ENCODE peak calls at places on chromosome 6, in seven cellular contexts. W is activated T-cell treated with anti-CD3 and anti-CD28 coated beads for 48 hours, G is iPS-NIHi11, C is T-helper 2 cell, M is SHP77 treated with DMSO at 0.1 percent for 48 hours, L is omental fat pad, O is body of pancreas. E is an unnamed sample.

GRCh38 chr6:167682125-167682524 is 144.6 kb upstream of the AFDN start:
- DNase-seq in W (no peak), G (no peak), C (no peak), M (no peak), L (no peak), O (peak; percentile 27), E (no peak)

GRCh38 chr6:134079406-134079921 is 27.0 kb upstream of the SLC2A12 start:
- DNase-seq in W (no peak), G (no peak), C (no peak), M (no peak), L (no peak), O (peak; percentile 16), E (no peak)

GRCh38 chr6:115582386-115582785 is 478.3 kb downstream of the FRK start:
- DNase-seq in W (no peak), G (no peak), C (no peak), M (no peak), L (no peak), O (no peak), E (no peak)

GRCh38 chr6:89351632-89352328 is 742 bp downstream of the UBE2J1 start:
- DNase-seq in W (no peak), G (no peak), C (no peak), M (no peak), L (no peak), O (no peak), E (no peak)

GRCh38 chr6:51432481-51432880 is 613.8 kb downstream of the TFAP2B start:
- DNase-seq in W (no peak), G (no peak), C (no peak), M (no peak), L (no peak), O (no peak), E (no peak)

GRCh38 chr6:130708338-130708737 is 118.9 kb upstream of the SMLR1 start:
- DNase-seq in W (no peak), G (no peak), C (no peak), M (no peak), L (no peak), O (no peak), E (no peak)

GRCh38 chr6:84284428-84285033 is 57.1 kb upstream of the CEP162 start:
- DNase-seq in W (no peak), G (peak; percentile 27), C (no peak), M (peak; percentile 12), L (no peak), O (peak; percentile 6), E (no peak)

GRCh38 chr6:39206250-39206721 is 23.0 kb downstream of the KCNK5 start:
- DNase-seq in W (no peak), G (no peak), C (no peak), M (no peak), L (no peak), O (peak; percentile 52), E (no peak)

GRCh38 chr6:140809694-140810101 is 1323.0 kb upstream of the GJE1 start:
- DNase-seq in W (no peak), G (no peak), C (peak; percentile 40), M (no peak), L (no peak), O (no peak), E (no peak)

GRCh38 chr6:16239090-16239797 is 857 bp downstream of the GMPR start:
- DNase-seq in W (no peak), G (no peak), C (no peak), M (no peak), L (peak; percentile 47), O (peak; percentile 32), E (peak; percentile 64)

GRCh38 chr6:147128056-147128455 is 76.2 kb upstream of the STXBP5 start:
- DNase-seq in W (no peak), G (no peak), C (no peak), M (no peak), L (no peak), O (no peak), E (no peak)

GRCh38 chr6:64170326-64170725 is 534.7 kb downstream of the PHF3 start:
- DNase-seq in W (no peak), G (no peak), C (no peak), M (no peak), L (no peak), O (no peak), E (no peak)

GRCh38 chr6:118387921-118388701 is 160.0 kb upstream of the PLN start:
- DNase-seq in W (no peak), G (no peak), C (no peak), M (peak; percentile 51), L (no peak), O (no peak), E (no peak)

GRCh38 chr6:16757332-16757731 is 3.9 kb downstream of the ATXN1 start:
- DNase-seq in W (no peak), G (no peak), C (no peak), M (no peak), L (no peak), O (no peak), E (no peak)

GRCh38 chr6:56752009-56752408 is 109.3 kb upstream of the DST start:
- DNase-seq in W (no peak), G (peak; percentile 22), C (no peak), M (no peak), L (no peak), O (no peak), E (no peak)

GRCh38 chr6:34514593-34515472 is 41.3 kb downstream of the SPDEF start:
- DNase-seq in W (no peak), G (peak; percentile 88), C (no peak), M (no peak), L (no peak), O (peak; percentile 48), E (peak; percentile 31)

GRCh38 chr6:136792066-136792944 is at the start of gene MAP3K5:
- DNase-seq in W (peak; percentile 85), G (peak; percentile 68), C (peak; percentile 87), M (peak; percentile 70), L (peak; percentile 57), O (peak; percentile 90), E (peak; percentile 84)

GRCh38 chr6:166588691-166589333 is 2.3 kb upstream of the RAMACL start:
- DNase-seq in W (no peak), G (peak; percentile 74), C (no peak), M (no peak), L (no peak), O (no peak), E (no peak)

GRCh38 chr6:144360401-144360800 is 75.3 kb downstream of the UTRN start:
- DNase-seq in W (no peak), G (no peak), C (no peak), M (no peak), L (no peak), O (no peak), E (no peak)

GRCh38 chr6:44257007-44257752 is at the start of gene SLC35B2:
- DNase-seq in W (peak; percentile 65), G (peak; percentile 90), C (peak; percentile 63), M (no peak), L (no peak), O (peak; percentile 75), E (peak; percentile 61)

GRCh38 chr6:157811476-157812173 is 11.4 kb upstream of the SNX9 start:
- DNase-seq in W (no peak), G (no peak), C (no peak), M (no peak), L (no peak), O (no peak), E (no peak)

GRCh38 chr6:133432021-133432989 is 191.1 kb downstream of the EYA4 start:
- DNase-seq in W (no peak), G (peak; percentile 57), C (no peak), M (peak; percentile 51), L (no peak), O (no peak), E (no peak)

GRCh38 chr6:25717856-25718740 is 36.4 kb upstream of the SLC17A4 start:
- DNase-seq in W (no peak), G (peak; percentile 32), C (no peak), M (peak; percentile 22), L (no peak), O (peak; percentile 44), E (no peak)

GRCh38 chr6:13573669-13574110 is 711 bp upstream of the SIRT5 start:
- DNase-seq in W (peak; percentile 14), G (peak; percentile 34), C (peak; percentile 6), M (no peak), L (no peak), O (peak; percentile 63), E (peak; percentile 28)

GRCh38 chr6:7555671-7556070 is 14.2 kb downstream of the DSP start:
- DNase-seq in W (no peak), G (no peak), C (no peak), M (no peak), L (no peak), O (no peak), E (no peak)

GRCh38 chr6:68638225-68638900 is 3.3 kb downstream of the ADGRB3 start:
- DNase-seq in W (peak; percentile 6), G (peak; percentile 34), C (no peak), M (no peak), L (no peak), O (peak; percentile 35), E (peak; percentile 35)

GRCh38 chr6:7235712-7236311 is 77.2 kb downstream of the SSR1 start:
- DNase-seq in W (no peak), G (no peak), C (no peak), M (no peak), L (no peak), O (peak; percentile 89), E (no peak)

GRCh38 chr6:159946912-159947311 is 22.0 kb upstream of the IGF2R start:
- DNase-seq in W (no peak), G (no peak), C (no peak), M (no peak), L (no peak), O (no peak), E (no peak)

GRCh38 chr6:14464049-14464448 is 346.5 kb downstream of the CD83 start:
- DNase-seq in W (no peak), G (no peak), C (no peak), M (no peak), L (no peak), O (no peak), E (no peak)

GRCh38 chr6:90274481-90275030 is 22.1 kb downstream of the BACH2 start:
- DNase-seq in W (peak; percentile 83), G (no peak), C (peak; percentile 98), M (no peak), L (no peak), O (peak; percentile 38), E (no peak)

GRCh38 chr6:363909-364308 is 27.6 kb upstream of the IRF4 start:
- DNase-seq in W (no peak), G (no peak), C (no peak), M (no peak), L (no peak), O (no peak), E (no peak)

GRCh38 chr6:149988550-149989336 is 25.0 kb downstream of the ULBP1 start:
- DNase-seq in W (no peak), G (peak; percentile 55), C (no peak), M (no peak), L (no peak), O (peak; percentile 38), E (no peak)

GRCh38 chr6:111601875-111602274 is 3.8 kb downstream of the TRAF3IP2 start:
- DNase-seq in W (no peak), G (no peak), C (no peak), M (no peak), L (no peak), O (peak; percentile 54), E (peak; percentile 68)

GRCh38 chr6:45576648-45577624 is 199.2 kb upstream of the SUPT3H start:
- DNase-seq in W (no peak), G (no peak), C (no peak), M (peak; percentile 8), L (no peak), O (no peak), E (no peak)

GRCh38 chr6:107800564-107801164 is 23.4 kb downstream of the SCML4 start:
- DNase-seq in W (no peak), G (peak; percentile 37), C (no peak), M (no peak), L (no peak), O (peak; percentile 12), E (no peak)

E was measured in uterus.